ENCODE peak calls at places on chromosomes 11 and 22, in seven cellular contexts. One of them, this sample, is unnamed.

GRCh38 chr11:128852327-128853023 is 14.6 kb downstream of the KCNJ1 start:
- DNase-seq in H1: no peak
- DNase-seq in mesendoderm: peak
- DNase-seq in lower leg skin: no peak
- DNase-seq in lung: no peak
- DNase-seq in pancreas: no peak
- DNase-seq in right cardiac atrium: peak
- DNase-seq in this sample: no peak

GRCh38 chr11:45089251-45089650 is 57.2 kb upstream of the PRDM11 start:
- DNase-seq in pancreas: peak
- DNase-seq in right cardiac atrium: peak
- DNase-seq in lower leg skin: peak
- DNase-seq in mesendoderm: no peak
- DNase-seq in lung: peak
- DNase-seq in H1: no peak
- DNase-seq in this sample: peak

GRCh38 chr11:18650859-18651557 is 16.9 kb upstream of the SPTY2D1 start:
- DNase-seq in H1: peak
- DNase-seq in mesendoderm: peak
- DNase-seq in right cardiac atrium: peak
- DNase-seq in pancreas: no peak
- DNase-seq in lung: peak
- DNase-seq in lower leg skin: peak
- DNase-seq in this sample: peak

GRCh38 chr11:123545726-123546125 is 108.7 kb downstream of the SCN3B start:
- DNase-seq in right cardiac atrium: no peak
- DNase-seq in lung: no peak
- DNase-seq in lower leg skin: no peak
- DNase-seq in pancreas: no peak
- DNase-seq in H1: no peak
- DNase-seq in mesendoderm: no peak
- DNase-seq in this sample: no peak

GRCh38 chr11:73106347-73106746 is 35.8 kb downstream of the FCHSD2 start:
- DNase-seq in H1: no peak
- DNase-seq in mesendoderm: no peak
- DNase-seq in pancreas: no peak
- DNase-seq in lower leg skin: no peak
- DNase-seq in lung: no peak
- DNase-seq in right cardiac atrium: no peak
- DNase-seq in this sample: no peak

GRCh38 chr11:108958446-108959123 is 293.7 kb downstream of the DDX10 start:
- DNase-seq in mesendoderm: peak
- DNase-seq in right cardiac atrium: no peak
- DNase-seq in lower leg skin: no peak
- DNase-seq in pancreas: no peak
- DNase-seq in lung: no peak
- DNase-seq in H1: no peak
- DNase-seq in this sample: peak

GRCh38 chr11:95559899-95560298 is 229.7 kb downstream of the FAM76B start:
- DNase-seq in pancreas: no peak
- DNase-seq in right cardiac atrium: no peak
- DNase-seq in lower leg skin: no peak
- DNase-seq in mesendoderm: no peak
- DNase-seq in H1: no peak
- DNase-seq in lung: no peak
- DNase-seq in this sample: no peak

GRCh38 chr22:23092217-23092955 is 22.1 kb downstream of the GNAZ start:
- DNase-seq in right cardiac atrium: no peak
- DNase-seq in mesendoderm: no peak
- DNase-seq in lower leg skin: no peak
- DNase-seq in H1: no peak
- DNase-seq in pancreas: no peak
- DNase-seq in lung: no peak
- DNase-seq in this sample: no peak

GRCh38 chr11:102810943-102811528 is 13.1 kb upstream of the MMP1 start:
- DNase-seq in right cardiac atrium: no peak
- DNase-seq in lower leg skin: no peak
- DNase-seq in lung: no peak
- DNase-seq in H1: no peak
- DNase-seq in mesendoderm: peak
- DNase-seq in pancreas: no peak
- DNase-seq in this sample: peak

GRCh38 chr11:3104961-3105790 is 48.0 kb upstream of the CARS1 start:
- DNase-seq in H1: no peak
- DNase-seq in mesendoderm: no peak
- DNase-seq in lower leg skin: peak
- DNase-seq in pancreas: no peak
- DNase-seq in lung: no peak
- DNase-seq in right cardiac atrium: no peak
- DNase-seq in this sample: no peak

GRCh38 chr11:14645247-14645912 is 1.8 kb downstream of the PDE3B start:
- DNase-seq in lung: no peak
- DNase-seq in pancreas: no peak
- DNase-seq in right cardiac atrium: no peak
- DNase-seq in mesendoderm: no peak
- DNase-seq in lower leg skin: no peak
- DNase-seq in H1: no peak
- DNase-seq in this sample: peak

GRCh38 chr11:62343822-62344609 is 6.8 kb downstream of the ASRGL1 start:
- DNase-seq in right cardiac atrium: no peak
- DNase-seq in lower leg skin: no peak
- DNase-seq in lung: no peak
- DNase-seq in mesendoderm: no peak
- DNase-seq in H1: no peak
- DNase-seq in pancreas: no peak
- DNase-seq in this sample: no peak

GRCh38 chr22:38034278-38034882 is 22.8 kb upstream of the PICK1 start:
- DNase-seq in H1: peak
- DNase-seq in mesendoderm: peak
- DNase-seq in pancreas: no peak
- DNase-seq in right cardiac atrium: peak
- DNase-seq in lower leg skin: no peak
- DNase-seq in lung: peak
- DNase-seq in this sample: peak

GRCh38 chr11:11025087-11025486 is 167.2 kb upstream of the ZBED5 start:
- DNase-seq in lung: no peak
- DNase-seq in pancreas: no peak
- DNase-seq in right cardiac atrium: no peak
- DNase-seq in lower leg skin: no peak
- DNase-seq in H1: no peak
- DNase-seq in mesendoderm: no peak
- DNase-seq in this sample: peak

GRCh38 chr11:40037005-40037404 is 1422.4 kb downstream of the LRRC4C start:
- DNase-seq in mesendoderm: peak
- DNase-seq in lower leg skin: no peak
- DNase-seq in right cardiac atrium: no peak
- DNase-seq in lung: no peak
- DNase-seq in pancreas: no peak
- DNase-seq in H1: no peak
- DNase-seq in this sample: no peak

GRCh38 chr11:65611028-65611757 is 2.8 kb downstream of the MAP3K11 start:
- DNase-seq in pancreas: no peak
- DNase-seq in lower leg skin: no peak
- DNase-seq in H1: no peak
- DNase-seq in lung: peak
- DNase-seq in mesendoderm: peak
- DNase-seq in right cardiac atrium: peak
- DNase-seq in this sample: no peak

GRCh38 chr22:42367980-42368378 is 64.2 kb downstream of the NFAM1 start:
- DNase-seq in lung: no peak
- DNase-seq in mesendoderm: no peak
- DNase-seq in right cardiac atrium: peak
- DNase-seq in lower leg skin: no peak
- DNase-seq in H1: no peak
- DNase-seq in pancreas: no peak
- DNase-seq in this sample: no peak

GRCh38 chr11:116415095-116415494 is 357.7 kb downstream of the BUD13 start:
- DNase-seq in H1: no peak
- DNase-seq in lung: no peak
- DNase-seq in pancreas: no peak
- DNase-seq in mesendoderm: peak
- DNase-seq in lower leg skin: no peak
- DNase-seq in right cardiac atrium: no peak
- DNase-seq in this sample: no peak

GRCh38 chr11:22640862-22641261 is 15.2 kb upstream of the FANCF start:
- DNase-seq in mesendoderm: no peak
- DNase-seq in right cardiac atrium: no peak
- DNase-seq in lower leg skin: no peak
- DNase-seq in pancreas: no peak
- DNase-seq in lung: no peak
- DNase-seq in H1: no peak
- DNase-seq in this sample: no peak

GRCh38 chr11:120877746-120878365 is 146.0 kb upstream of the TBCEL start:
- DNase-seq in H1: no peak
- DNase-seq in right cardiac atrium: no peak
- DNase-seq in lower leg skin: no peak
- DNase-seq in lung: no peak
- DNase-seq in mesendoderm: no peak
- DNase-seq in pancreas: no peak
- DNase-seq in this sample: no peak

GRCh38 chr22:38167988-38168407 is 13.6 kb downstream of the PLA2G6 start:
- DNase-seq in mesendoderm: no peak
- DNase-seq in lower leg skin: no peak
- DNase-seq in H1: no peak
- DNase-seq in right cardiac atrium: peak
- DNase-seq in lung: no peak
- DNase-seq in pancreas: peak
- DNase-seq in this sample: no peak

GRCh38 chr22:44881624-44882023 is 128.2 kb downstream of the PHF21B start:
- DNase-seq in lung: no peak
- DNase-seq in pancreas: peak
- DNase-seq in right cardiac atrium: no peak
- DNase-seq in lower leg skin: peak
- DNase-seq in mesendoderm: no peak
- DNase-seq in H1: no peak
- DNase-seq in this sample: no peak

DNA sequence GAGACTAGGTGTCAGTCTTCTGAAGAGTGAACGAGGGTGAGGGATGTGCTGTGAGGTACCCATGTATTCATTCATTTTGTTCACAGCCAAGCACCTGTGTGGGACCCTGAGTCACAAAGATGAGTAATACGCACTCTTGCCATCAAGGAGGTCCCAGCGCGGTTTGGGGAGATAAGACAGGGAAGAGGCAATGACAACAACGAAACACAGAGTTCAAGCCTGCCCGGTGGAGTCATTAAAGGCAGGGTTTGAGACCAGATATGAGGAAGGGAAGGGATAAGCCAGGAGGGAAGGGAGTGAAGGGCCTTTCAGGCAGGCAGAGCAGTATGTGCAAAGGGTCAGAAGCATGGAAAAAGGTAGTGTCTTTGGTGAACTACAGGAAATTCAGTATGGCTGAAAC is 4.6 kb downstream of the DCHS1 start:
- DNase-seq in lung: no peak
- DNase-seq in mesendoderm: no peak
- DNase-seq in pancreas: no peak
- DNase-seq in right cardiac atrium: no peak
- DNase-seq in lower leg skin: no peak
- DNase-seq in H1: no peak
- DNase-seq in this sample: peak
- H3K4me3 ChIP-seq in lung: no peak
- H3K4me3 ChIP-seq in mesendoderm: no peak
- H3K4me3 ChIP-seq in pancreas: no peak
- H3K4me3 ChIP-seq in right cardiac atrium: no peak
- H3K4me3 ChIP-seq in lower leg skin: no peak
- H3K4me3 ChIP-seq in H1: no peak
- H3K4me3 ChIP-seq in this sample: no peak

GRCh38 chr11:117989351-117990102 is 3.3 kb downstream of the IL10RA start:
- DNase-seq in lung: no peak
- DNase-seq in mesendoderm: no peak
- DNase-seq in H1: no peak
- DNase-seq in lower leg skin: no peak
- DNase-seq in pancreas: no peak
- DNase-seq in right cardiac atrium: no peak
- DNase-seq in this sample: no peak
- H3K4me3 ChIP-seq in lung: no peak
- H3K4me3 ChIP-seq in mesendoderm: no peak
- H3K4me3 ChIP-seq in H1: no peak
- H3K4me3 ChIP-seq in lower leg skin: no peak
- H3K4me3 ChIP-seq in pancreas: no peak
- H3K4me3 ChIP-seq in right cardiac atrium: no peak
- H3K4me3 ChIP-seq in this sample: no peak

GRCh38 chr22:47299879-47300697 is 537.6 kb downstream of the TBC1D22A start:
- DNase-seq in H1: no peak
- DNase-seq in pancreas: no peak
- DNase-seq in lung: no peak
- DNase-seq in mesendoderm: no peak
- DNase-seq in lower leg skin: peak
- DNase-seq in right cardiac atrium: no peak
- DNase-seq in this sample: no peak
- H3K4me3 ChIP-seq in H1: no peak
- H3K4me3 ChIP-seq in pancreas: no peak
- H3K4me3 ChIP-seq in lung: no peak
- H3K4me3 ChIP-seq in mesendoderm: no peak
- H3K4me3 ChIP-seq in lower leg skin: no peak
- H3K4me3 ChIP-seq in right cardiac atrium: no peak
- H3K4me3 ChIP-seq in this sample: no peak

GRCh38 chr11:7688238-7688826 is 15.0 kb upstream of the CYB5R2 start:
- DNase-seq in pancreas: no peak
- DNase-seq in right cardiac atrium: no peak
- DNase-seq in lower leg skin: no peak
- DNase-seq in mesendoderm: peak
- DNase-seq in H1: no peak
- DNase-seq in lung: no peak
- DNase-seq in this sample: peak
- H3K4me3 ChIP-seq in pancreas: no peak
- H3K4me3 ChIP-seq in right cardiac atrium: no peak
- H3K4me3 ChIP-seq in lower leg skin: no peak
- H3K4me3 ChIP-seq in mesendoderm: no peak
- H3K4me3 ChIP-seq in H1: no peak
- H3K4me3 ChIP-seq in lung: no peak
- H3K4me3 ChIP-seq in this sample: no peak

This sample was measured in fibroblast of mammary gland.